ENCODE peak calls at places on chromosomes 16 and 17, in five cellular contexts. A is neuronal stem cell; D is EL; H is OCI-LY7; R is CD4-positive, alpha-beta T cell. U is an unnamed sample.

GRCh38 chr17:48628641-48629410 is 2.7 kb upstream of the HOXB9 start:
- DNase-seq in A (no peak), D (no peak), H (no peak), R (no peak), U (no peak)

GRCh38 chr16:49755716-49756115 is 100.2 kb downstream of the ZNF423 start:
- DNase-seq in A (no peak), D (no peak), H (no peak), R (no peak), U (no peak)

GRCh38 chr16:9092963-9093477 is 1.6 kb downstream of the HAPSTR1 start:
- DNase-seq in A (no peak), D (no peak), H (peak; percentile 62), R (peak; percentile 11), U (no peak)

GRCh38 chr16:48385272-48385953 is at the start of gene SIAH1:
- DNase-seq in A (peak; percentile 91), D (peak; percentile 81), H (peak; percentile 91), R (peak; percentile 85), U (no peak)

GRCh38 chr17:8994319-8994718 is 27.0 kb upstream of the NTN1 start:
- DNase-seq in A (peak; percentile 54), D (peak; percentile 50), H (peak; percentile 45), R (peak; percentile 53), U (no peak)

GRCh38 chr16:1208239-1208830 is 16.7 kb downstream of the TPSG1 start:
- DNase-seq in A (no peak), D (no peak), H (no peak), R (no peak), U (no peak)

GRCh38 chr17:38871247-38871991 is 1.6 kb downstream of the LASP1 start:
- DNase-seq in A (no peak), D (peak; percentile 91), H (peak; percentile 73), R (peak; percentile 64), U (no peak)

GRCh38 chr17:32671891-32672290 is 185.1 kb downstream of the CDK5R1 start:
- DNase-seq in A (no peak), D (peak; percentile 16), H (no peak), R (no peak), U (no peak)

GRCh38 chr16:10552998-10553491 is 27.4 kb downstream of the EMP2 start:
- DNase-seq in A (no peak), D (no peak), H (peak; percentile 76), R (peak; percentile 23), U (peak; percentile 25)

GRCh38 chr17:58270476-58271290 is 10.1 kb downstream of the MPO start:
- DNase-seq in A (no peak), D (no peak), H (peak; percentile 11), R (no peak), U (no peak)

GRCh38 chr17:39660397-39661043 is 4.6 kb upstream of the TCAP start:
- DNase-seq in A (no peak), D (no peak), H (no peak), R (no peak), U (no peak)

GRCh38 chr17:63696381-63696961 is 3.5 kb downstream of the LIMD2 start:
- DNase-seq in A (peak; percentile 36), D (peak; percentile 40), H (peak; percentile 84), R (peak; percentile 36), U (peak; percentile 57)

GRCh38 chr17:27299384-27300049 is 5.6 kb downstream of the WSB1 start:
- DNase-seq in A (no peak), D (no peak), H (no peak), R (no peak), U (no peak)

GRCh38 chr17:50828508-50829170 is 6.7 kb upstream of the WFIKKN2 start:
- DNase-seq in A (no peak), D (no peak), H (peak; percentile 34), R (no peak), U (no peak)

GRCh38 chr17:75315541-75316243 is 26.5 kb upstream of the SLC25A19 start:
- DNase-seq in A (no peak), D (peak; percentile 26), H (no peak), R (no peak), U (no peak)

GRCh38 chr17:151886-152859 is 14.8 kb downstream of the SCGB1C2 start:
- DNase-seq in A (no peak), D (peak; percentile 38), H (no peak), R (no peak), U (no peak)

GRCh38 chr17:69679839-69680238 is 265.3 kb downstream of the MAP2K6 start:
- DNase-seq in A (no peak), D (no peak), H (no peak), R (no peak), U (no peak)

GRCh38 chr17:7852262-7852670 is 2.6 kb upstream of the TMEM88 start:
- DNase-seq in A (no peak), D (no peak), H (no peak), R (no peak), U (no peak)

U was measured in iPS DF 19.7.